ENCODE peak calls at places on chromosomes 7 and 10, in six cellular contexts. C is neural crest cell; Z is amniotic stem cell; P is stimulated activated CD8-positive, alpha-beta memory T cell treated with anti-CD3 and anti-CD28 coated beads, Interleukin-4, amount 100 ng/mL, for 48 hours; A is effector memory CD4-positive, alpha-beta T cell; U is AG09319. J is an unnamed sample.

GRCh38 chr10:15585303-15585715 is 134.4 kb downstream of the ITGA8 start:
- DNase-seq in C (peak; percentile 54), Z (no peak), P (peak; percentile 68), A (no peak), U (peak; percentile 64), J (peak; percentile 70)

GRCh38 chr7:156559001-156559400 is 81.6 kb upstream of the RNF32 start:
- DNase-seq in C (no peak), Z (no peak), P (no peak), A (no peak), U (no peak), J (no peak)

GRCh38 chr7:101134399-101134980 is 7.6 kb downstream of the SERPINE1 start:
- DNase-seq in C (no peak), Z (no peak), P (no peak), A (no peak), U (no peak), J (no peak)

GRCh38 chr10:104527013-104527412 is 114.1 kb upstream of the SORCS3 start:
- DNase-seq in C (no peak), Z (no peak), P (no peak), A (no peak), U (no peak), J (no peak)

GRCh38 chr7:22723642-22724041 is 3.4 kb upstream of the IL6 start:
- DNase-seq in C (no peak), Z (no peak), P (no peak), A (no peak), U (no peak), J (no peak)

GRCh38 chr10:124611738-124612137 is 132.4 kb downstream of the FAM53B start:
- DNase-seq in C (no peak), Z (no peak), P (peak; percentile 51), A (peak; percentile 22), U (no peak), J (no peak)

GRCh38 chr10:69486922-69487730 is 35.9 kb downstream of the TSPAN15 start:
- DNase-seq in C (no peak), Z (no peak), P (no peak), A (no peak), U (no peak), J (no peak)

GRCh38 chr7:128827971-128828711 is 2.1 kb upstream of the FLNC start:
- DNase-seq in C (no peak), Z (peak; percentile 74), P (no peak), A (no peak), U (no peak), J (no peak)

GRCh38 chr7:47361746-47362215 is 220.1 kb downstream of the TNS3 start:
- DNase-seq in C (no peak), Z (peak; percentile 15), P (peak; percentile 60), A (no peak), U (peak; percentile 60), J (no peak)

GRCh38 chr7:104096683-104097082 is 107.2 kb upstream of the RELN start:
- DNase-seq in C (peak; percentile 2), Z (no peak), P (no peak), A (no peak), U (no peak), J (peak; percentile 49)

GRCh38 chr10:24645022-24645421 is 78.7 kb downstream of the ARHGAP21 start:
- DNase-seq in C (no peak), Z (no peak), P (no peak), A (no peak), U (no peak), J (no peak)

GRCh38 chr10:104043185-104043830 is 42.4 kb downstream of the COL17A1 start:
- DNase-seq in C (no peak), Z (no peak), P (no peak), A (no peak), U (no peak), J (no peak)

GRCh38 chr10:61779950-61780659 is 117.4 kb downstream of the CABCOCO1 start:
- DNase-seq in C (no peak), Z (no peak), P (peak; percentile 44), A (no peak), U (no peak), J (no peak)

GRCh38 chr7:131255242-131255641 is 72.4 kb upstream of the MKLN1 start:
- DNase-seq in C (no peak), Z (no peak), P (no peak), A (no peak), U (no peak), J (no peak)

GRCh38 chr10:124708922-124709520 is 35.2 kb downstream of the FAM53B start:
- DNase-seq in C (no peak), Z (no peak), P (no peak), A (no peak), U (no peak), J (no peak)

GRCh38 chr10:5567477-5567876 is 42.7 kb downstream of the CALML3 start:
- DNase-seq in C (no peak), Z (no peak), P (no peak), A (no peak), U (no peak), J (no peak)

GRCh38 chr7:7909376-7909775 is 59.2 kb upstream of the GLCCI1 start:
- DNase-seq in C (no peak), Z (no peak), P (no peak), A (no peak), U (no peak), J (no peak)

GRCh38 chr7:100865971-100866720 is 1.0 kb upstream of the TRIP6 start:
- DNase-seq in C (no peak), Z (no peak), P (peak; percentile 59), A (no peak), U (peak; percentile 32), J (no peak)

GRCh38 chr10:60480865-60481563 is 91.3 kb upstream of the ANK3 start:
- DNase-seq in C (no peak), Z (peak; percentile 67), P (no peak), A (no peak), U (peak; percentile 44), J (no peak)

GRCh38 chr7:97145068-97145467 is 27.6 kb downstream of the SDHAF3 start:
- DNase-seq in C (no peak), Z (peak; percentile 10), P (no peak), A (no peak), U (peak; percentile 2), J (peak; percentile 66)

GRCh38 chr10:94066411-94066810 is 72.7 kb downstream of the PLCE1 start:
- DNase-seq in C (peak; percentile 32), Z (no peak), P (no peak), A (no peak), U (no peak), J (no peak)

GRCh38 chr10:36573246-36573645 is 552.2 kb upstream of the ANKRD30A start:
- DNase-seq in C (no peak), Z (no peak), P (no peak), A (no peak), U (no peak), J (no peak)

GRCh38 chr7:43764039-43764789 is 5.7 kb downstream of the BLVRA start:
- DNase-seq in C (no peak), Z (no peak), P (peak; percentile 45), A (no peak), U (no peak), J (peak; percentile 11)

GRCh38 chr7:112584290-112584689 is 103.5 kb downstream of the LSMEM1 start:
- DNase-seq in C (no peak), Z (no peak), P (no peak), A (no peak), U (no peak), J (no peak)